ENCODE peak calls at places on chromosomes 3 and 15, in six cellular contexts. W is cardiac muscle cell, T is upper lobe of right lung, D is tibial artery, Q is lower lobe of right lung, O is uterus. N is an unnamed sample.

GRCh38 chr15:55403531-55403930 is 4.6 kb downstream of the CCPG1 start:
- DNase-seq in Q (no peak), W (no peak), T (no peak), O (no peak), D (no peak), N (no peak)

GRCh38 chr15:71691700-71692417 is 118.5 kb upstream of the NR2E3 start:
- DNase-seq in T (no peak), Q (no peak), O (peak; percentile 38), D (peak; percentile 21), W (no peak), N (no peak)

GRCh38 chr15:70158309-70158995 is 60.7 kb upstream of the TLE3 start:
- DNase-seq in Q (no peak), W (no peak), D (no peak), O (no peak), T (peak; percentile 37), N (no peak)

GRCh38 chr15:51227967-51228783 is 110.2 kb downstream of the CYP19A1 start:
- DNase-seq in D (peak; percentile 30), Q (no peak), O (no peak), W (peak; percentile 16), T (no peak), N (no peak)

GRCh38 chr3:36193448-36193847 is 186.9 kb upstream of the STAC start:
- DNase-seq in D (no peak), O (no peak), Q (no peak), T (no peak), W (no peak), N (no peak)

GRCh38 chr3:48662753-48663488 is at the start of gene CELSR3:
- DNase-seq in T (peak; percentile 74), D (peak; percentile 72), W (peak; percentile 95), O (peak; percentile 48), Q (peak; percentile 62), N (no peak)

GRCh38 chr15:90812881-90813280 is 55.5 kb upstream of the FURIN start:
- DNase-seq in W (no peak), T (no peak), Q (no peak), O (no peak), D (no peak), N (no peak)

GRCh38 chr3:8488436-8488835 is 13.2 kb upstream of the LMCD1 start:
- DNase-seq in O (peak; percentile 29), D (no peak), T (no peak), W (no peak), Q (no peak), N (no peak)

GRCh38 chr3:197149528-197149927 is 119.9 kb upstream of the MELTF start:
- DNase-seq in Q (no peak), O (no peak), D (no peak), T (no peak), W (no peak), N (no peak)

GRCh38 chr3:124401841-124402240 is 328.4 kb upstream of the UMPS start:
- DNase-seq in Q (no peak), D (no peak), W (peak; percentile 12), O (no peak), T (no peak), N (no peak)

GRCh38 chr3:195270350-195271115 is 426 bp downstream of the XXYLT1 start:
- DNase-seq in D (peak; percentile 55), O (no peak), T (peak; percentile 76), Q (no peak), W (peak; percentile 68), N (peak; percentile 66)

GRCh38 chr3:122890077-122890484 is 95.2 kb downstream of the SLC49A4 start:
- DNase-seq in Q (no peak), T (no peak), O (peak; percentile 67), D (peak; percentile 61), W (peak; percentile 32), N (no peak)

GRCh38 chr3:119700269-119700919 is 2.4 kb upstream of the CFAP91 start:
- DNase-seq in W (no peak), Q (no peak), O (no peak), T (no peak), D (no peak), N (no peak)

GRCh38 chr15:73142802-73143762 is 90.8 kb downstream of the NEO1 start:
- DNase-seq in T (no peak), W (no peak), O (no peak), Q (no peak), D (no peak), N (no peak)

GRCh38 chr3:72133329-72134011 is 348.5 kb upstream of the PROK2 start:
- DNase-seq in O (no peak), T (no peak), Q (no peak), W (no peak), D (no peak), N (peak; percentile 55)

GRCh38 chr3:175763948-175764347 is 904.8 kb downstream of the NAALADL2 start:
- DNase-seq in O (no peak), Q (no peak), D (no peak), W (no peak), T (no peak), N (no peak)

GRCh38 chr3:38649500-38650247 is at the start of gene SCN5A:
- DNase-seq in O (peak; percentile 43), Q (peak; percentile 57), T (peak; percentile 70), W (peak; percentile 76), D (no peak), N (no peak)

GRCh38 chr3:52248165-52248541 is 2.6 kb downstream of the PPM1M start:
- DNase-seq in O (no peak), D (no peak), T (peak; percentile 52), Q (no peak), W (no peak), N (no peak)

GRCh38 chr3:52246728-52247454 is 1.3 kb downstream of the PPM1M start:
- DNase-seq in W (no peak), O (no peak), D (no peak), Q (peak; percentile 67), T (peak; percentile 68), N (no peak)

GRCh38 chr3:52247455-52248164 is 2.1 kb downstream of the PPM1M start:
- DNase-seq in T (peak; percentile 31), D (no peak), W (no peak), Q (no peak), O (no peak), N (no peak)

GRCh38 chr3:52245322-52246263 is at the start of gene PPM1M:
- DNase-seq in T (peak; percentile 81), W (peak; percentile 58), D (no peak), Q (peak; percentile 73), O (peak; percentile 59), N (peak; percentile 68)

GRCh38 chr3:52246264-52246620 is 683 bp downstream of the PPM1M start:
- DNase-seq in T (no peak), W (no peak), Q (no peak), D (no peak), O (no peak), N (no peak)
- H3K4me1 ChIP-seq in T (peaks cover 25% of the 10 kb centered on the region), W (no peaks in the 10 kb centered on the region), Q (peaks cover 41% of the 10 kb centered on the region), D (peaks cover 22% of the 10 kb centered on the region), O (no peaks in the 10 kb centered on the region), N (no peaks in the 10 kb centered on the region)

GRCh38 chr15:41559239-41559488 is 152 bp downstream of the TYRO3 start:
- DNase-seq in W (no peak), T (no peak), D (no peak), Q (no peak), O (no peak), N (no peak)

GRCh38 chr15:41558400-41559238 is at the start of gene TYRO3:
- DNase-seq in W (peak; percentile 76), T (peak; percentile 84), O (peak; percentile 58), D (peak; percentile 56), Q (peak; percentile 70), N (peak; percentile 69)

GRCh38 chr15:41556657-41557056 is 2.4 kb upstream of the TYRO3 start:
- DNase-seq in W (no peak), D (no peak), Q (no peak), O (no peak), T (no peak), N (no peak)

GRCh38 chr15:41559489-41560177 is 621 bp downstream of the TYRO3 start:
- DNase-seq in O (peak; percentile 32), D (no peak), W (no peak), Q (no peak), T (no peak), N (no peak)

DNA sequence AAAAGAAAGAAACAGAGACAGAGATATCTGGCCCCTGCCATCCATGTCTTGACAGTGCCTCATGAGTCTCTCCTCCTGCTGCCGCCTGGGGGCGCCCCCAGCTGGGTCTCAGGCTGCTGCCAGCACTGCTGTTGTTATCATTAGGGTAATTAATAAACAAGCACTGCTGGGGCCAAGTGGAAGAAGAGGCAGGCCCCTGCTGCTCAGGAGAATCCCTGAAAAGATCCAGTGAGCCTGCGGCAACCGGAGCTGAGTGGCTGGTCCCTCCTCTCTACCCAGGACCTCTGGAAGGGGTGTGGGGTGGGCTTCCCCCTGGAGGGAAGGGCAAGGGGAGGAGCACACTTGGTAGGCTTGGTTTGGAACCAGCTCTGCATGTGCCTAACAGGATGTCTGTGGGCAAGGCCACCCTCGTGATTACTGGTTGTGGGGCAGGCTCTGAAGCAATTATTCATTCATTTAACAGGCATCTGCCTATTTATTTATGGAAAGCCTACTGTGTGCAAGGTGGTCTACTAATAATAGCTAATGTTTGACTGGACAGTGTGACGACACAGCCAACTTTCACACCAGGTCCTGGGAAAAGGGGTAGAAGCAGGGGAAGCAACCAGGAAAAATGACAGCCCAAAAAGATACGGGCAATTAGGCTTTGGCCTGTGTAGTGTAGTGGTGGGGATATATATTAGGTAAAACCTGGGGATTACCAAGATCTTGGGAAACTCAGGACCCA is 1.2 kb upstream of the TYRO3 start:
- DNase-seq in W (peak; percentile 83), D (peak; percentile 40), T (peak; percentile 82), Q (peak; percentile 68), O (peak; percentile 67), N (no peak)
- H3K4me3 ChIP-seq in W (no peak overlapping the region), D (peak overlapping the region; percentile 72), T (peak overlapping the region; percentile 56), Q (peak overlapping the region; percentile 61), O (peak overlapping the region; percentile 73), N (no peak overlapping the region)

DNA sequence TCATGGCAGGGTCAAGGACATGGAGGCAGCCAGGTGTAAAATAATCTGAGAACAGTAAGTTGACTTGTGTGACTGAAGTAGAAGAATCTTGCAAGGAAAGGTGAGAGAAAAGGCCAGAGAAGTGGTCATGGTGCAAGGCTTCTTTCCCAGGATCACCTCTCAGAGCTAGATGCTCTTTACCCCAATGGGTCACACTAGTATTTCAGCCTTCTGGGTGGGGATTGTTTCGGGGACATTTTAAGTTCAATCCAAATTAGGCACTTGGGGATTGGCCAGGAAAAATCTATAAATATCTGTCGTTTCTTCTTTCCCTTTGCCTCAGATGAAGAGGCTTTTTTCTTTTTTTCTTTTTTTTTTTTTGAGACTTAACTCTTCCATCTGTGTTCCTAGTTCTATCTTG is 188.0 kb downstream of the KLHL25 start:
- DNase-seq in O (no peak), Q (no peak), T (no peak), W (no peak), D (no peak), N (no peak)
- H3K4me1 ChIP-seq in O (peaks cover 4% of the 10 kb centered on the region), Q (peaks cover 34% of the 10 kb centered on the region), T (peaks cover 22% of the 10 kb centered on the region), W (peaks cover 12% of the 10 kb centered on the region), D (peaks cover 28% of the 10 kb centered on the region), N (no peaks in the 10 kb centered on the region)

GRCh38 chr15:99580061-99580460 is 14.3 kb downstream of the MEF2A start:
- DNase-seq in D (no peak), Q (no peak), T (no peak), O (no peak), W (no peak), N (no peak)

GRCh38 chr15:99574048-99574447 is 8.3 kb downstream of the MEF2A start:
- DNase-seq in O (no peak), D (no peak), W (no peak), Q (no peak), T (no peak), N (no peak)

GRCh38 chr15:99574502-99574901 is 8.7 kb downstream of the MEF2A start:
- DNase-seq in Q (no peak), W (no peak), D (no peak), O (no peak), T (no peak), N (peak; percentile 21)

GRCh38 chr15:99582508-99582960 is 16.8 kb downstream of the MEF2A start:
- DNase-seq in Q (no peak), O (no peak), D (no peak), W (no peak), T (no peak), N (no peak)

GRCh38 chr15:99578809-99579208 is 13.0 kb downstream of the MEF2A start:
- DNase-seq in O (no peak), W (no peak), D (no peak), T (no peak), Q (no peak), N (no peak)
- H3K4me3 ChIP-seq in O (no peak overlapping the region), W (no peak overlapping the region), D (no peak overlapping the region), T (no peak overlapping the region), Q (no peak overlapping the region), N (no peak overlapping the region)